ENCODE peak calls at places on chromosomes 5 and 9, in five cellular contexts. L, C, P, R and N are unnamed samples.
A peak's percentile ranks its signal among the peaks of the same experiment; 100 is the strongest.

GRCh38 chr5:179769276-179769675 is 24.5 kb upstream of the LTC4S start:
- DNase-seq in L (no peak), C (no peak), P (no peak), R (no peak), N (no peak)

GRCh38 chr5:9658726-9659125 is 28.6 kb upstream of the TAS2R1 start:
- DNase-seq in L (no peak), C (no peak), P (no peak), R (no peak), N (no peak)

GRCh38 chr5:141100243-141100805 is at the start of gene PCDHB3:
- DNase-seq in L (no peak), C (no peak), P (no peak), R (no peak), N (no peak)

GRCh38 chr5:94024625-94025024 is 283.2 kb upstream of the POU5F2 start:
- DNase-seq in L (no peak), C (no peak), P (no peak), R (no peak), N (no peak)

GRCh38 chr9:113350338-113350672 is 964 bp downstream of the BSPRY start:
- DNase-seq in L (no peak), C (peak; percentile 37), P (no peak), R (no peak), N (no peak)

GRCh38 chr5:172769598-172770373 is 1.2 kb downstream of the DUSP1 start:
- DNase-seq in L (no peak), C (no peak), P (no peak), R (no peak), N (no peak)

GRCh38 chr5:65480306-65480865 is 1.3 kb downstream of the ADAMTS6 start:
- DNase-seq in L (no peak), C (no peak), P (no peak), R (peak; percentile 26), N (peak; percentile 78)

GRCh38 chr9:72431036-72431435 is 66.0 kb upstream of the ZFAND5 start:
- DNase-seq in L (no peak), C (no peak), P (no peak), R (no peak), N (no peak)

GRCh38 chr5:150077060-150077459 is 9.3 kb downstream of the CSF1R start:
- DNase-seq in L (no peak), C (no peak), P (no peak), R (no peak), N (peak; percentile 6)

GRCh38 chr5:100903036-100903887 is at the start of gene ST8SIA4:
- DNase-seq in L (peak; percentile 76), C (peak; percentile 63), P (peak; percentile 83), R (peak; percentile 84), N (peak; percentile 82)

GRCh38 chr9:602716-603115 is 238.8 kb upstream of the DMRT1 start:
- DNase-seq in L (no peak), C (no peak), P (no peak), R (no peak), N (no peak)

GRCh38 chr9:79489241-79490000 is 82.3 kb upstream of the TLE4 start:
- DNase-seq in L (no peak), C (no peak), P (no peak), R (no peak), N (peak; percentile 41)

GRCh38 chr5:470961-471749 is 28.2 kb downstream of the EXOC3 start:
- DNase-seq in L (no peak), C (no peak), P (no peak), R (peak; percentile 2), N (no peak)

GRCh38 chr5:88183255-88183654 is 85.4 kb downstream of the TMEM161B start:
- DNase-seq in L (no peak), C (no peak), P (no peak), R (no peak), N (no peak)